ENCODE peak calls at places on chromosome 10, in six cellular contexts. A, D, Q, O, X and U are unnamed samples.
A peak's percentile ranks its signal among the peaks of the same experiment; 100 is the strongest.

GRCh38 chr10:10515479-10516204 is 502.0 kb upstream of the CELF2 start:
- DNase-seq in A (peak; percentile 69), D (no peak), Q (no peak), O (no peak), X (no peak), U (no peak)

GRCh38 chr10:35040761-35041501 is 49.2 kb downstream of the CUL2 start:
- DNase-seq in A (peak; percentile 82), D (no peak), Q (peak; percentile 76), O (peak; percentile 46), X (no peak), U (no peak)

GRCh38 chr10:123142701-123143161 is 5.2 kb upstream of the HMX2 start:
- DNase-seq in A (no peak), D (no peak), Q (peak; percentile 70), O (no peak), X (no peak), U (no peak)

GRCh38 chr10:21183025-21183424 is 285.9 kb upstream of the NEBL start:
- DNase-seq in A (no peak), D (no peak), Q (no peak), O (peak; percentile 50), X (no peak), U (no peak)

GRCh38 chr10:78434886-78435285 is 401.2 kb downstream of the RPS24 start:
- DNase-seq in A (no peak), D (peak; percentile 59), Q (no peak), O (no peak), X (no peak), U (no peak)

GRCh38 chr10:110672580-110672919 is 28.4 kb downstream of the RBM20 start:
- DNase-seq in A (no peak), D (no peak), Q (no peak), O (no peak), X (no peak), U (no peak)

GRCh38 chr10:93745411-93746065 is 12.2 kb upstream of the LGI1 start:
- DNase-seq in A (no peak), D (no peak), Q (peak; percentile 87), O (no peak), X (peak; percentile 19), U (no peak)

GRCh38 chr10:100208271-100208670 is 21.1 kb downstream of the CHUK start:
- DNase-seq in A (no peak), D (no peak), Q (no peak), O (no peak), X (no peak), U (no peak)

GRCh38 chr10:87589653-87590052 is 70.0 kb upstream of the PAPSS2 start:
- DNase-seq in A (no peak), D (no peak), Q (no peak), O (peak; percentile 14), X (no peak), U (peak; percentile 56)

GRCh38 chr10:6409982-6410694 is 169.9 kb downstream of the PRKCQ start:
- DNase-seq in A (peak; percentile 27), D (no peak), Q (no peak), O (peak; percentile 35), X (no peak), U (no peak)

GRCh38 chr10:93437000-93437945 is 44.9 kb downstream of the MYOF start:
- DNase-seq in A (peak; percentile 97), D (peak; percentile 94), Q (peak; percentile 82), O (peak; percentile 97), X (no peak), U (peak; percentile 96)

GRCh38 chr10:131084791-131085585 is 226.5 kb downstream of the TCERG1L start:
- DNase-seq in A (no peak), D (no peak), Q (no peak), O (no peak), X (no peak), U (no peak)

GRCh38 chr10:91829268-91829667 is 31.0 kb downstream of the TNKS2 start:
- DNase-seq in A (no peak), D (no peak), Q (no peak), O (no peak), X (no peak), U (no peak)

GRCh38 chr10:129710510-129710847 is 243.4 kb downstream of the MGMT start:
- DNase-seq in A (no peak), D (no peak), Q (peak; percentile 51), O (no peak), X (no peak), U (no peak)

GRCh38 chr10:132236881-132237280 is 50.1 kb downstream of the DPYSL4 start:
- DNase-seq in A (no peak), D (no peak), Q (no peak), O (no peak), X (no peak), U (no peak)

GRCh38 chr10:55989188-55989587 is 371.9 kb downstream of the ZWINT start:
- DNase-seq in A (no peak), D (no peak), Q (no peak), O (no peak), X (no peak), U (no peak)

GRCh38 chr10:101227765-101228681 is 1.2 kb downstream of the LBX1 start:
- DNase-seq in A (no peak), D (no peak), Q (peak; percentile 83), O (peak; percentile 34), X (no peak), U (no peak)

GRCh38 chr10:51960494-51960895 is 261.1 kb upstream of the CSTF2T start:
- DNase-seq in A (peak; percentile 35), D (no peak), Q (peak; percentile 44), O (peak; percentile 18), X (peak; percentile 45), U (peak; percentile 67)

GRCh38 chr10:64011871-64012714 is 490.9 kb downstream of the REEP3 start:
- DNase-seq in A (peak; percentile 77), D (no peak), Q (no peak), O (peak; percentile 34), X (no peak), U (no peak)

GRCh38 chr10:48880016-48880705 is 59.5 kb downstream of the LRRC18 start:
- DNase-seq in A (no peak), D (no peak), Q (peak; percentile 87), O (no peak), X (no peak), U (no peak)

GRCh38 chr10:1100691-1101368 is 44.6 kb downstream of the WDR37 start:
- DNase-seq in A (no peak), D (no peak), Q (peak; percentile 90), O (no peak), X (no peak), U (no peak)
- TF ChIP-seq CTCF in A (peak; percentile 24), D (no peak), Q (peak; percentile 76), O (no peak), X (peak; percentile 23), U (no peak)

DNA sequence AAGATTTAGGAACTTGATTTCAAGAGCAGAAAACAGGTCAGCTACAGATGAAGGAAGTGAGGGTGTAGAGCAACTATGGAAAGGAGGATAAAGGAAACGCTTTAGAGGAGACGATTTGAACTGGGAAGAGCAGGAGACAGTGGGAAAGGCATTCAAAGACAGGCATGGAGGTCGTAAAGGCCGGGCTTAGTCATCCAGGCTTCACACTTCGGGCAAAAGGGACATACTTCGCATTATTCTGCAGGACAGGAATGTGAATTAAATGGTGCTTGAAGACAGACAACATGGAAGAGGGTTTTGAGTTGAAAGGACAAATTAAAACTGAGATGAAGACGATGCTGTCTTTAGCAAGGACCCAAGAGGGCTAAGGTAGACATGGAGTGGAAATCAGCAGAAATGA is 8.1 kb downstream of the FAM171A1 start:
- DNase-seq in A (no peak), D (no peak), Q (peak; percentile 66), O (no peak), X (no peak), U (no peak)
- TF ChIP-seq CTCF in A (no peak), D (no peak), Q (no peak), O (no peak), X (no peak), U (no peak)

GRCh38 chr10:45279702-45280101 is 35.7 kb downstream of the OR13A1 start:
- DNase-seq in A (no peak), D (no peak), Q (no peak), O (no peak), X (no peak), U (no peak)

GRCh38 chr10:45274364-45274763 is 41.0 kb downstream of the OR13A1 start:
- DNase-seq in A (no peak), D (no peak), Q (no peak), O (no peak), X (no peak), U (no peak)

GRCh38 chr10:45280113-45280512 is 35.3 kb downstream of the OR13A1 start:
- DNase-seq in A (no peak), D (no peak), Q (no peak), O (no peak), X (no peak), U (no peak)

GRCh38 chr10:45282061-45282460 is 33.3 kb downstream of the OR13A1 start:
- DNase-seq in A (no peak), D (no peak), Q (no peak), O (no peak), X (peak; percentile 10), U (no peak)

DNA sequence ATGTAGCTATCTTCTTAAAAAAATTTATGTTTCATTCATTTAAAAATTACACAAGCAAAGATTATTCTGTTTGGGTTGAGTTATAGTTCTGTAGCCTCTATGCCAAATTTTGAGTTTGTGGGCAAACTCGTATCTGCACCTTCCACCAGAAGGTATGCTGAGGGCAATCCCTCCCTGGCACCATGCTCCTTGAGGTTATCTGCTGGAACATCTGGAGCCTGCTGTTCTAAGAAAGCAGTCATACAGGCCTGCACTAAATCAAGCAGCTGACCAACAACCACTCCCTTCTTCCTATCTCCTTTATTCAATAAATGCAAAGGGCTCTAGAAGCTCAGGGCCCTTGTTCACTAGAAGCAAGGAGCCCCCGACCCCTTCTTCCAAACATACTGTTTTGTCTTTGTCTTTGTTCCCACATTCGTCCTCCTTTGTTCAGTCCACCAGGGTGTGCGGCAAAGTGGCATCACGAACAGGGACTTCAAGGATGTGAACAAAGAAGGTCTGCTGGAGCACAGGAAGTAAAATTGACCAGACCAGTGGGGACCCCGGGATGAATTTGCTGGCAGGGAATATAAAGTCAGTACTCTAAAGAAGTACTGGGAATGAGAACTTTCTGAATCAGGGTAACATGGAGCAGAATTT is 36.4 kb downstream of the OR13A1 start:
- DNase-seq in A (no peak), D (no peak), Q (no peak), O (no peak), X (no peak), U (no peak)
- TF ChIP-seq CTCF in A (no peak), D (no peak), Q (no peak), O (no peak), X (no peak), U (no peak)

GRCh38 chr10:86443069-86443468 is 76.5 kb upstream of the GRID1 start:
- DNase-seq in A (no peak), D (no peak), Q (no peak), O (no peak), X (no peak), U (no peak)
- TF ChIP-seq CTCF in A (no peak), D (no peak), Q (no peak), O (no peak), X (no peak), U (no peak)

DNA sequence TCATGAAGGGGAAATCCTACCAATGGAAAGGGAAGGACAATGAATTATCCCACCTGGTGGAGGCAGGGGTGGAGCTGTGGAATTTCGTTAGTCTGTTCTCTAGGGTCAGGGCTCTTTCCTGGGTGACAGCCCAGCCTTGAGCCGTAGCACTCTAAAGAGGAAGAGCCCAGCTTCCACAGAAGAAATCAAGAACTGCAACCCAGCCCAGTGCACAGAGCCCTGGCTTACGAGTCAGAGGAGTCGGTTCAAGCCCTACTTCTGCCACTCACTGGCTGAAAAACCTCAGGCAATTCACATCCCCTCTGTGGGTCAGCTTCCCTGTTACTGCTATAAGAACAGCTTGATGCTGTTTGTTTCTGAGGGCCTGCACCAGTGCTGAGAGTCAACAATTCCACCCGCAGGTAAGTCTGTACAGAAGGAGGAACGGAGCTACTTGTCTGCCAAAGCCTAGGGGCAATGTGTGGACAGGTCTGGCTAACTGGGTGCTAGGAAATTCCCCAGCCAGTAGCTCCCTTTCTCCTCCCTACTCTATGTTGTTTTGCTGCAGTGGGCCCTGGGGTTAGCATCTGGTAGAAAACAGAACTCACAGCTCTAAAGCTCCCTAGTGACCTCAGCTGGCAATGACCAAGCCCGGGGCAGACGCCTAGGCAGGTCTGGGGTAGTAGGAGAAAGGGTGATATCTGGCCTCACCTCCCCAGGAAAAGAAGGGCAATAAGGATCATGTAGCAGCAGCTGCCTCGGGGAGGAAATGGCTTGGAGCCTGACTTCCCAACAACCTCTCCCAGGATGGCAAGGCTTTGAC is 3.3 kb downstream of the AVPI1 start:
- DNase-seq in A (peak; percentile 55), D (no peak), Q (peak; percentile 69), O (peak; percentile 74), X (peak; percentile 14), U (no peak)
- TF ChIP-seq CTCF in A (peak; percentile 13), D (no peak), Q (peak; percentile 19), O (no peak), X (no peak), U (peak; percentile 4)